ENCODE peak calls at places on chromosomes 1 and 21, in eight cellular contexts. One of them, this sample, is unnamed.

GRCh38 chr1:7667625-7668218 is 103.4 kb upstream of the VAMP3 start:
- DNase-seq in AG04450: peak; percentile 65
- DNase-seq in NCI-H2107: no peak
- DNase-seq in NCI-H1105 treated with DMSO at 0.1 percent for 48 hours: peak; percentile 80
- DNase-seq in GM12865: peak; percentile 78
- DNase-seq in aorta: peak; percentile 92
- DNase-seq in GM12892: peak; percentile 86
- DNase-seq in cerebellar nuclear complex: no peak
- DNase-seq in this sample: peak; percentile 40

GRCh38 chr1:175683491-175684175 is 59.8 kb downstream of the TNR start:
- DNase-seq in AG04450: no peak
- DNase-seq in NCI-H2107: no peak
- DNase-seq in NCI-H1105 treated with DMSO at 0.1 percent for 48 hours: no peak
- DNase-seq in GM12865: no peak
- DNase-seq in aorta: no peak
- DNase-seq in GM12892: no peak
- DNase-seq in cerebellar nuclear complex: no peak
- DNase-seq in this sample: no peak

GRCh38 chr1:28246427-28246832 is 10.5 kb downstream of the ATP5IF1 start:
- DNase-seq in AG04450: no peak
- DNase-seq in NCI-H2107: no peak
- DNase-seq in NCI-H1105 treated with DMSO at 0.1 percent for 48 hours: no peak
- DNase-seq in GM12865: peak; percentile 87
- DNase-seq in aorta: no peak
- DNase-seq in GM12892: no peak
- DNase-seq in cerebellar nuclear complex: no peak
- DNase-seq in this sample: peak; percentile 2

GRCh38 chr1:19582318-19582717 is 61.8 kb upstream of the NBL1 start:
- DNase-seq in AG04450: no peak
- DNase-seq in NCI-H2107: no peak
- DNase-seq in NCI-H1105 treated with DMSO at 0.1 percent for 48 hours: peak; percentile 55
- DNase-seq in GM12865: peak; percentile 88
- DNase-seq in aorta: peak; percentile 65
- DNase-seq in GM12892: peak; percentile 27
- DNase-seq in cerebellar nuclear complex: no peak
- DNase-seq in this sample: no peak

GRCh38 chr1:154220970-154221814 is 437 bp downstream of the UBAP2L start:
- DNase-seq in AG04450: no peak
- DNase-seq in NCI-H2107: peak; percentile 18
- DNase-seq in NCI-H1105 treated with DMSO at 0.1 percent for 48 hours: peak; percentile 9
- DNase-seq in GM12865: peak; percentile 77
- DNase-seq in aorta: peak; percentile 76
- DNase-seq in GM12892: peak; percentile 37
- DNase-seq in cerebellar nuclear complex: no peak
- DNase-seq in this sample: no peak

GRCh38 chr1:245971711-245972085 is 535.4 kb downstream of the SMYD3 start:
- DNase-seq in AG04450: no peak
- DNase-seq in NCI-H2107: no peak
- DNase-seq in NCI-H1105 treated with DMSO at 0.1 percent for 48 hours: no peak
- DNase-seq in GM12865: no peak
- DNase-seq in aorta: no peak
- DNase-seq in GM12892: no peak
- DNase-seq in cerebellar nuclear complex: no peak
- DNase-seq in this sample: no peak

GRCh38 chr1:93816970-93817738 is 61.9 kb downstream of the DNTTIP2 start:
- DNase-seq in AG04450: peak; percentile 48
- DNase-seq in NCI-H2107: no peak
- DNase-seq in NCI-H1105 treated with DMSO at 0.1 percent for 48 hours: no peak
- DNase-seq in GM12865: no peak
- DNase-seq in aorta: no peak
- DNase-seq in GM12892: no peak
- DNase-seq in cerebellar nuclear complex: no peak
- DNase-seq in this sample: no peak

GRCh38 chr21:43731476-43731875 is 12.5 kb downstream of the PDXK start:
- DNase-seq in AG04450: no peak
- DNase-seq in NCI-H2107: no peak
- DNase-seq in NCI-H1105 treated with DMSO at 0.1 percent for 48 hours: no peak
- DNase-seq in GM12865: no peak
- DNase-seq in aorta: no peak
- DNase-seq in GM12892: no peak
- DNase-seq in cerebellar nuclear complex: no peak
- DNase-seq in this sample: no peak

GRCh38 chr1:94737124-94737998 is 82.8 kb upstream of the SLC44A3 start:
- DNase-seq in AG04450: no peak
- DNase-seq in NCI-H2107: no peak
- DNase-seq in NCI-H1105 treated with DMSO at 0.1 percent for 48 hours: no peak
- DNase-seq in GM12865: no peak
- DNase-seq in aorta: no peak
- DNase-seq in GM12892: no peak
- DNase-seq in cerebellar nuclear complex: no peak
- DNase-seq in this sample: no peak

GRCh38 chr1:160124709-160125478 is 9.3 kb downstream of the ATP1A2 start:
- DNase-seq in AG04450: peak; percentile 76
- DNase-seq in NCI-H2107: no peak
- DNase-seq in NCI-H1105 treated with DMSO at 0.1 percent for 48 hours: no peak
- DNase-seq in GM12865: no peak
- DNase-seq in aorta: no peak
- DNase-seq in GM12892: no peak
- DNase-seq in cerebellar nuclear complex: no peak
- DNase-seq in this sample: no peak

GRCh38 chr1:102790997-102791396 is 317.3 kb downstream of the COL11A1 start:
- DNase-seq in AG04450: no peak
- DNase-seq in NCI-H2107: no peak
- DNase-seq in NCI-H1105 treated with DMSO at 0.1 percent for 48 hours: peak; percentile 9
- DNase-seq in GM12865: no peak
- DNase-seq in aorta: no peak
- DNase-seq in GM12892: no peak
- DNase-seq in cerebellar nuclear complex: no peak
- DNase-seq in this sample: no peak

GRCh38 chr1:64196074-64196869 is 7.2 kb upstream of the UBE2U start:
- DNase-seq in AG04450: no peak
- DNase-seq in NCI-H2107: no peak
- DNase-seq in NCI-H1105 treated with DMSO at 0.1 percent for 48 hours: no peak
- DNase-seq in GM12865: no peak
- DNase-seq in aorta: peak; percentile 48
- DNase-seq in GM12892: no peak
- DNase-seq in cerebellar nuclear complex: no peak
- DNase-seq in this sample: no peak

This sample was measured in NCI-H748 treated with DMSO at 0.1 percent for 48 hours.